ENCODE peak calls at places on chromosomes 11 and 22, in seven cellular contexts. Z is tibial nerve, Y is stomach, F is A549, D is GM12878, U is H1, K is transverse colon. A is an unnamed sample.

GRCh38 chr22:23215294-23216204 is 35.2 kb downstream of the BCR start:
- DNase-seq in F (no peak), K (no peak), D (no peak), U (no peak), Y (peak), Z (no peak), A (no peak)

GRCh38 chr22:20927940-20928572 is 10.8 kb downstream of the CRKL start:
- DNase-seq in F (no peak), Z (no peak), D (no peak), K (no peak), U (no peak), Y (no peak), A (no peak)

GRCh38 chr11:36945384-36945783 is 347.3 kb upstream of the RAG2 start:
- DNase-seq in F (no peak), U (no peak), Y (no peak), D (no peak), Z (no peak), K (no peak), A (no peak)

GRCh38 chr22:19886605-19887250 is 32.1 kb upstream of the GNB1L start:
- DNase-seq in Y (no peak), U (no peak), D (no peak), K (no peak), F (no peak), Z (no peak), A (no peak)

GRCh38 chr11:61541568-61541967 is 33.0 kb downstream of the LRRC10B start:
- DNase-seq in D (no peak), Y (no peak), F (peak), K (no peak), Z (no peak), U (no peak), A (no peak)

GRCh38 chr11:110490886-110491285 is 61.1 kb downstream of the FDX1 start:
- DNase-seq in Y (no peak), Z (no peak), U (no peak), K (no peak), D (no peak), F (peak), A (no peak)

GRCh38 chr11:15750535-15751297 is 605.6 kb downstream of the SOX6 start:
- DNase-seq in K (no peak), D (no peak), U (no peak), F (no peak), Z (no peak), Y (no peak), A (no peak)

GRCh38 chr11:11958403-11958802 is 50.0 kb downstream of the DKK3 start:
- DNase-seq in U (no peak), Y (no peak), D (no peak), K (no peak), F (no peak), Z (no peak), A (no peak)

GRCh38 chr22:40679964-40680818 is 907 bp downstream of the MCHR1 start:
- DNase-seq in D (no peak), K (no peak), U (no peak), Z (no peak), F (no peak), Y (no peak), A (no peak)

GRCh38 chr11:68998390-68998911 is 14.6 kb downstream of the MRGPRF start:
- DNase-seq in K (peak), D (no peak), F (no peak), U (no peak), Y (no peak), Z (peak), A (peak)

GRCh38 chr11:86740628-86741488 is 59.5 kb upstream of the PRSS23 start:
- DNase-seq in F (peak), U (peak), K (peak), Z (peak), Y (no peak), D (no peak), A (peak)

GRCh38 chr11:57287884-57288283 is 36.9 kb downstream of the TNKS1BP1 start:
- DNase-seq in Y (no peak), K (no peak), F (no peak), D (no peak), Z (no peak), U (no peak), A (no peak)

GRCh38 chr11:85029964-85030363 is 597.2 kb downstream of the DLG2 start:
- DNase-seq in Z (no peak), U (no peak), D (no peak), Y (no peak), F (no peak), K (no peak), A (no peak)

GRCh38 chr22:20972014-20972797 is 5.2 kb downstream of the AIFM3 start:
- DNase-seq in F (no peak), U (no peak), Z (no peak), Y (no peak), D (no peak), K (no peak), A (no peak)

DNA sequence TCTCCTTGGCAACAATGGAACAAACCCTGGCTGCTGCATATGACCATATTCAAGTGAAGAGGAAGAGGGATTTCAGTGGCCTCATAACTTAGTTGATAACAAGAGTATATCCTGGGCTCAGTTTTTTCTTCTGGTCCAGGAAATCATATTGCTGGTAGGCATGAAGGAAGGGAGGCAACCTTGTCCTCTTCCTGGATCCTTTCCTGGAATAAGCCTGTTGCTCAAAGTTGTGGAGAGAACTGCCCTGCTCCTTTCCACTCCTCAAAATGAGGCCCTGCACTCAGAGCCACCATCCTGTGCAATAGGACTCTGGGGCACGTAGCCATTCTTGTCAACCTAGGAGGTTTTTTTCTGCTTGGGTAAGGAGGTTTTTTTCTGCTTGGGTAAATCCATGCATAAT is 128.7 kb upstream of the PITPNB start:
- DNase-seq in Y (no peak), F (no peak), K (no peak), U (no peak), Z (no peak), D (no peak), A (no peak)
- TF ChIP-seq EP300 in Y (no peak), F (no peak), K (no peak), U (no peak), Z (peak), D (no peak), A (no peak)

DNA sequence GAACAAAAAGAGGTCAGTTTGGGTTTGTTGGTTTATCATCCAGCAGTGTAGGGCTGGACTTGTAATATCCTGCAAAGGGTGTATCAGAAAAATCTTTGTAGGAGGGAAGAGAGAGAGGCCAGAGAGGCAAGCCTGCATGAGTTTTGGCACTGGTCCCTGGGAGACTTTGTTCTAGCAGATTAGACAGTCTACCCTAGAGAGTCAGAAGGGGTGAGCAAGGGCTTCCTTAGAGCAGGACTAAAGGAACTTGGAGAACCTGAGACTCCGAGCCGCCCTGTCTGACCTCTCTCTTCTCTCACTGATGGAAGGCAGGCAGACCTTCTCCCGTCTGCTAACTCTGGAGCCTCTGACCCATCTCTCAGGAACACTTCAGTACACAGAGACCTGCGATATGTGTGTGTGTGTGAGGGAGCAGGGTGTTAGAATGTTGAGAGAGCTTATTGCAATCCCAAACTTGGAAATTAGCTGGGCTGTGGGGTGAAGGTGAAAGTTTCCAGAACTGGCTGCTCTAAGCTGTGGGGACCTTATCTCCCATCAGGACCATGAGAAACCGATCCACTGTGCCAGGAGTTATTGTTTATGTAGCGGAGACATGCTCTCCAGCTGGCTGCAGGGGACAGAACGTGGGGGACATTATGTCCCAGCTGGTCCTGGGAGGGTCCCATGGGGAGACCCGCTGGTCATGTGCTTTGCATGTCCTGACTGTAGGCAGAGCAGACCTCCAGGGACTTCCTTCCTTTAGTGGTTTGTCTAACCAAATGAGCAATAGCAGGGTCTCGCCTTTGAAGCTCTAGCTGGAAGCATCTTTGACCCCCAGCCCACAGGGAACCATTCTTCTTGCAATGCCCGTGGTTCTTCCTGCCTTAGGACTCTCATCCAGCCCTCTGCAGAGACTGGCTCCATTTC is 51.1 kb downstream of the TIMP3 start:
- DNase-seq in U (no peak), K (no peak), F (no peak), Y (no peak), D (no peak), Z (peak), A (peak)
- TF ChIP-seq POLR2A in U (no peak), K (no peak), F (no peak), Y (no peak), D (no peak), Z (no peak), A (no peak)

GRCh38 chr11:10109836-10110235 is 184.2 kb downstream of the SBF2 start:
- DNase-seq in U (no peak), Y (no peak), Z (no peak), F (no peak), K (no peak), D (no peak), A (no peak)
- TF ChIP-seq EP300 in U (no peak), Y (no peak), Z (no peak), F (no peak), K (no peak), D (no peak), A (no peak)

GRCh38 chr11:288328-289144 is at the start of gene PGGHG:
- DNase-seq in K (peak), F (peak), U (no peak), Y (peak), Z (peak), D (no peak), A (peak)
- TF ChIP-seq POLR2A in K (no peak), F (no peak), U (no peak), Y (no peak), Z (no peak), D (no peak), A (no peak)

GRCh38 chr11:28743101-28743550 is 634.9 kb downstream of the METTL15 start:
- DNase-seq in D (no peak), Z (no peak), F (no peak), U (no peak), K (no peak), Y (no peak), A (no peak)
- TF ChIP-seq EP300 in D (no peak), Z (no peak), F (peak), U (no peak), K (no peak), Y (no peak), A (no peak)

GRCh38 chr22:37392929-37393328 is 34.4 kb downstream of the ELFN2 start:
- DNase-seq in F (no peak), D (no peak), U (no peak), Z (no peak), Y (no peak), K (no peak), A (no peak)

GRCh38 chr22:37388538-37388937 is 38.7 kb downstream of the ELFN2 start:
- DNase-seq in F (no peak), K (no peak), U (no peak), Y (no peak), Z (no peak), D (no peak), A (no peak)

GRCh38 chr22:37394341-37394740 is 32.9 kb downstream of the ELFN2 start:
- DNase-seq in F (no peak), Z (no peak), D (no peak), K (no peak), Y (no peak), U (no peak), A (no peak)

GRCh38 chr22:37390075-37390474 is 37.2 kb downstream of the ELFN2 start:
- DNase-seq in F (no peak), Z (no peak), Y (no peak), K (no peak), U (no peak), D (no peak), A (no peak)

DNA sequence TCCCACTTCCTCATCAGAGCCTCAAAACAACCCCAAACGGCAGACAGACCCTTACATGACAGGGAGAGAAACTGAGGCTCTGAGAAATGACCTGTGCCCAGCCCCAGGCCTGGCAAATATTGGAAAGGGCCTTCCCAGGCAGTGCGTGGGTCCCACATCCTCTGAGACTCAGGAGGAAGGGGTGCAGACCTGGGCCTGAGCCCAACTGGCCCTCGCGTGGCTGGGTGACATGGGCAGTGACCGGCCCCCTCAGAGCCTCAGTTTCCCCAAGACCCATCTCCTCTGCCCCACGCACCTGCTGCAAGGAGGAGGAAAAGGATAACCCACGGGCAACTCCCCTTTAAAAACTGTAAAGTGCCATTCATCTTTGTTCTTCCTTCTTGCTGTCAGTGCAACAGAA is 35.6 kb downstream of the ELFN2 start:
- DNase-seq in D (no peak), U (no peak), Y (no peak), K (no peak), F (no peak), Z (no peak), A (no peak)
- TF ChIP-seq POLR2A in D (no peak), U (no peak), Y (no peak), K (no peak), F (no peak), Z (no peak), A (no peak)

GRCh38 chr11:121722431-121723256 is 269.9 kb upstream of the SORL1-AS1 start:
- DNase-seq in D (no peak), F (no peak), U (peak), Y (peak), Z (peak), K (peak), A (peak)
- TF ChIP-seq EP300 in D (no peak), F (no peak), U (no peak), Y (peak), Z (peak), K (peak), A (peak)

GRCh38 chr11:62554377-62554776 is 7.8 kb upstream of the AHNAK start:
- DNase-seq in U (no peak), Z (no peak), K (no peak), F (no peak), D (no peak), Y (no peak), A (peak)

GRCh38 chr11:62555464-62556092 is 9.0 kb upstream of the AHNAK start:
- DNase-seq in D (peak), U (no peak), Y (no peak), F (peak), K (peak), Z (no peak), A (peak)

GRCh38 chr11:62558669-62559068 is 12.1 kb upstream of the AHNAK start:
- DNase-seq in K (no peak), F (no peak), Z (no peak), U (no peak), D (no peak), Y (no peak), A (no peak)

GRCh38 chr11:62556872-62557631 is 10.4 kb upstream of the AHNAK start:
- DNase-seq in K (peak), Y (no peak), F (no peak), D (peak), Z (no peak), U (no peak), A (no peak)

GRCh38 chr11:62556102-62556871 is 9.7 kb upstream of the AHNAK start:
- DNase-seq in D (peak), Y (peak), Z (peak), F (peak), K (peak), U (peak), A (peak)
- TF ChIP-seq POLR2A in D (peak), Y (no peak), Z (peak), F (no peak), K (peak), U (peak), A (no peak)

DNA sequence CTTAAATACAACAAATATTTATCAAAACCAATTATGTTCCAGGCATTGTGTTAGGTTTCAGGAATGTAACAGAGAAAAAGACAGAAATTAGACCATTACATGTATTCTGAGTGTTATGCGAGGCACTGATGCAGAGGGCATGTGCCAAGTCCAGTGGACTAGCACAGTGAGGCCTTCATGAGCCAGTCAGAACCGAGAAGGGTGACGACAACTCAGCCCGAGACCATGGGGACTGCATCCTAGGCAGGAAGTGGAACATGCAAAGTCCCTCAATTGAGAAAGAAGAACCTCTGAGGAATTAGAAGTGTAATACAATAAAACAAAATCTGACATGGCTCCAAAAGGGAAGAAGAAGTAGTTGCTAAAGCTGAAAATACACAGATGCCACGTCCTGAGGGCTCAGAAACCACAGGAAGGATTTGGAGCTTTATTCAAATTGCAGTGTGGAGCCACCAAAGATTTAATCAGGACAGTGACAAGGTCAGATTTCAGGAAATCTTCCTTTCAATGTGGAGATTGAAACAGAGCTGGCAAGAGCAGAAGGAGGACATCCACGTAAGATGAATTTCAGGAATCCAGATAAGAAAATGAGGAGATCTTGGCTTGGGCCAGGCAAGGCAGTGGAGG is 529.7 kb downstream of the NTM start:
- DNase-seq in Z (no peak), U (no peak), K (no peak), D (no peak), F (no peak), Y (no peak), A (no peak)
- TF ChIP-seq EP300 in Z (no peak), U (no peak), K (no peak), D (no peak), F (no peak), Y (no peak), A (no peak)

DNA sequence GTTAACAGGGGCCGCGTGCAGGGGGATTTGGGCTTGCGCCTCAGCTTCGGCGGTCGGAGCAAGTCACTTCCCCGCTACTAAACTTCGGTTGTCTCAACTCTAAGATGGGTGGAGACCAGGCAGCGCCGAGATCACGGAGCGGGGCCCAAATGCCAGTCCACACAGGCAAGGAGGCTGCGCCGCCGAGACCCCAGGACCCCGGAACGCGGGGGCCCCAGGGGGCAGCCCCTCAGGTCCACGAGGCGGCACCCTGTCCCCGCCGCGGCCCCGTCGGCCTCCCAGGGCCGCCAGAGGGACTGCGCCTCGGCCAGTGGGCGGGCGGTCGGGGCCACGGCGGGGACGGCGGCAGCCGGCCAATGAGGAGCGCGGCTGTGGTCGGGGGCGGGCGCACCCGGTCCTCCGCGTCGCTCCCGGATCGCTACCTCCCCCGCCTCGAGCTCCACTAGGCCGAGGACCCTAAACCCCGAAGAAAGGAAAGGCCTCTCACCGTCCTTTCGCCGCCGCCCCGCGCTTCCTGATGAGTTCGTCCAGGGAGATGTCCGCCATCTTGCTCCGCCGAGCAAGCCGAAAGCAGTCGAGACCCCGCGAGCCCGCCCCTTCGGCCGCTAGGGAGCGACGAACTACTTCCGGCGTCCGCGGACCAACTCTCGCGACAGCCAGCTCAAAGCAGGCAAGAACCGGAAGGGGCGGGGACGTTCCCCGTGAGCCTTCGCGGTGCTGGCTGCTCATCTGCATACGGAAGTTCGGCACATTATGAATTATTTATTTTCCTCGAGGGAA is at the start of gene POLDIP3:
- DNase-seq in Y (peak), K (peak), F (peak), U (peak), D (peak), Z (peak), A (peak)
- TF ChIP-seq POLR2A in Y (no peak), K (peak), F (peak), U (no peak), D (peak), Z (peak), A (peak)

A was measured in sigmoid colon.